ENCODE peak calls at places on chromosomes 4 and X, in six cellular contexts. J is right lobe of liver, U is heart left ventricle, T is pancreas, S is foreskin keratinocyte, N is upper lobe of left lung. M is an unnamed sample.
A peak's percentile ranks its signal among the peaks of the same experiment; 100 is the strongest.

GRCh38 chrX:121546317-121546716 is 498.9 kb downstream of the GLUD2 start:
- DNase-seq in J (no peak), U (no peak), T (no peak), S (no peak), N (no peak), M (no peak)

GRCh38 chr4:140243345-140243753 is 89.4 kb upstream of the MAML3 start:
- DNase-seq in J (no peak), U (no peak), T (peak; percentile 51), S (no peak), N (no peak), M (peak; percentile 11)

GRCh38 chrX:120769576-120770341 is 105.9 kb downstream of the CT47B1 start:
- DNase-seq in J (no peak), U (no peak), T (no peak), S (peak; percentile 63), N (no peak), M (peak; percentile 0)

GRCh38 chr4:23327120-23327519 is 562.7 kb downstream of the PPARGC1A start:
- DNase-seq in J (no peak), U (no peak), T (no peak), S (no peak), N (no peak), M (no peak)

GRCh38 chr4:169279111-169279510 is 8.4 kb upstream of the SH3RF1 start:
- DNase-seq in J (no peak), U (no peak), T (no peak), S (no peak), N (no peak), M (no peak)

GRCh38 chr4:140068247-140068646 is 85.7 kb downstream of the MAML3 start:
- DNase-seq in J (no peak), U (no peak), T (no peak), S (no peak), N (no peak), M (no peak)

GRCh38 chr4:32569844-32570243 is 1849.7 kb downstream of the PCDH7 start:
- DNase-seq in J (no peak), U (no peak), T (no peak), S (no peak), N (no peak), M (no peak)

GRCh38 chrX:136146614-136147319 is 566 bp upstream of the FHL1 start:
- DNase-seq in J (peak; percentile 29), U (peak; percentile 41), T (no peak), S (no peak), N (no peak), M (peak; percentile 7)

GRCh38 chr4:109302366-109303140 is at the start of gene COL25A1:
- DNase-seq in J (peak; percentile 45), U (peak; percentile 59), T (peak; percentile 34), S (peak; percentile 28), N (peak; percentile 89), M (peak; percentile 5)

GRCh38 chrX:118226060-118226428 is 109.4 kb upstream of the KLHL13 start:
- DNase-seq in J (no peak), U (no peak), T (no peak), S (peak; percentile 46), N (no peak), M (no peak)

GRCh38 chrX:12139934-12140611 is 1.8 kb downstream of the FRMPD4 start:
- DNase-seq in J (no peak), U (no peak), T (no peak), S (peak; percentile 29), N (no peak), M (no peak)

GRCh38 chrX:38804481-38805293 is 3.4 kb downstream of the MID1IP1 start:
- DNase-seq in J (peak; percentile 27), U (peak; percentile 40), T (peak; percentile 41), S (peak; percentile 35), N (peak; percentile 86), M (no peak)

GRCh38 chr4:165506780-165507305 is 128.0 kb downstream of the CPE start:
- DNase-seq in J (no peak), U (no peak), T (no peak), S (no peak), N (no peak), M (no peak)

GRCh38 chr4:158625544-158625943 is 46.1 kb downstream of the C4orf46 start:
- DNase-seq in J (no peak), U (no peak), T (no peak), S (no peak), N (no peak), M (no peak)

GRCh38 chr4:39497909-39498723 is 29.1 kb downstream of the UGDH start:
- DNase-seq in J (no peak), U (no peak), T (no peak), S (no peak), N (no peak), M (no peak)

GRCh38 chr4:53587123-53587522 is 4.2 kb downstream of the LNX1 start:
- DNase-seq in J (no peak), U (no peak), T (no peak), S (no peak), N (no peak), M (no peak)

GRCh38 chrX:47590984-47591383 is 8.7 kb downstream of the TIMP1 start:
- DNase-seq in J (no peak), U (no peak), T (no peak), S (no peak), N (no peak), M (no peak)

GRCh38 chr4:56160631-56161030 is 211.9 kb downstream of the CEP135 start:
- DNase-seq in J (no peak), U (no peak), T (no peak), S (no peak), N (no peak), M (no peak)

GRCh38 chr4:71772592-71772991 is 11.3 kb downstream of the GC start:
- DNase-seq in J (no peak), U (no peak), T (no peak), S (no peak), N (no peak), M (no peak)

GRCh38 chrX:39777623-39778025 is 320.1 kb downstream of the BCOR start:
- DNase-seq in J (no peak), U (no peak), T (no peak), S (no peak), N (no peak), M (no peak)

GRCh38 chrX:110966839-110967238 is 129.2 kb upstream of the PAK3 start:
- DNase-seq in J (no peak), U (no peak), T (no peak), S (peak; percentile 10), N (no peak), M (no peak)

GRCh38 chr4:7045961-7046921 is 3.1 kb downstream of the TADA2B start:
- DNase-seq in J (no peak), U (peak; percentile 14), T (no peak), S (no peak), N (peak; percentile 61), M (no peak)

GRCh38 chrX:13719192-13719856 is 15.1 kb downstream of the TRAPPC2 start:
- DNase-seq in J (no peak), U (no peak), T (no peak), S (no peak), N (no peak), M (no peak)

GRCh38 chr4:81255524-81255923 is 40.5 kb upstream of the PRKG2 start:
- DNase-seq in J (no peak), U (no peak), T (no peak), S (no peak), N (no peak), M (no peak)

GRCh38 chr4:93767917-93768316 is 60.6 kb upstream of the ATOH1 start:
- DNase-seq in J (no peak), U (no peak), T (no peak), S (no peak), N (no peak), M (no peak)

GRCh38 chr4:87978656-87979055 is 3.1 kb downstream of the SPP1 start:
- DNase-seq in J (no peak), U (no peak), T (no peak), S (no peak), N (no peak), M (no peak)

GRCh38 chrX:15855562-15856256 is 1.1 kb upstream of the AP1S2 start:
- DNase-seq in J (no peak), U (no peak), T (no peak), S (no peak), N (no peak), M (no peak)

GRCh38 chr4:19002170-19002569 is 980.6 kb upstream of the LCORL start:
- DNase-seq in J (no peak), U (no peak), T (no peak), S (no peak), N (no peak), M (no peak)

GRCh38 chr4:158134257-158134656 is 38.6 kb downstream of the GASK1B start:
- DNase-seq in J (no peak), U (no peak), T (no peak), S (no peak), N (no peak), M (no peak)

GRCh38 chrX:22634751-22635150 is 362.0 kb downstream of the CBLL2 start:
- DNase-seq in J (no peak), U (no peak), T (no peak), S (no peak), N (no peak), M (no peak)

GRCh38 chrX:40418413-40419195 is 162.2 kb upstream of the ATP6AP2 start:
- DNase-seq in J (no peak), U (no peak), T (no peak), S (no peak), N (no peak), M (no peak)

DNA sequence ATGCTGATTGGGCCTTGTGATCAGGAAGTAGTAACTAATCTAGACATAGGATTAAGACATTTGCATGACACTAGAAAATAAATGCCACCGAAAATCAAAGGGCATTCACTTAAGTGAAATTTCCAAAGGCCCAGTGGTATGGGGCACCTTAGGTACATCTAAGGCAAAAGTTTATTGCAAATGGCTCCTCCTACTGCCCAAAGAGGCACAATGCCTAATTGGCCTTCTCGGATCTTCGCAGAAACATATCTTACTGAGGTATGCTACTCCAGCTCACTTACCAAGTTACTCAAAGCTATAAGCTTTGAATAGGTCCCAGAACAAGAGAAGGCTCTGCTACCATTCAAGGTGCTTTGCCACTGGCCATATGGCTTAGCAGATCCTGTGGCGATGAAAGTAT is 174.8 kb upstream of the CXCL13 start:
- DNase-seq in J (no peak), U (no peak), T (no peak), S (no peak), N (no peak), M (no peak)
- TF ChIP-seq CTCF in J (no peak), U (no peak), T (no peak), S (peak; percentile 23), N (no peak), M (no peak)

DNA sequence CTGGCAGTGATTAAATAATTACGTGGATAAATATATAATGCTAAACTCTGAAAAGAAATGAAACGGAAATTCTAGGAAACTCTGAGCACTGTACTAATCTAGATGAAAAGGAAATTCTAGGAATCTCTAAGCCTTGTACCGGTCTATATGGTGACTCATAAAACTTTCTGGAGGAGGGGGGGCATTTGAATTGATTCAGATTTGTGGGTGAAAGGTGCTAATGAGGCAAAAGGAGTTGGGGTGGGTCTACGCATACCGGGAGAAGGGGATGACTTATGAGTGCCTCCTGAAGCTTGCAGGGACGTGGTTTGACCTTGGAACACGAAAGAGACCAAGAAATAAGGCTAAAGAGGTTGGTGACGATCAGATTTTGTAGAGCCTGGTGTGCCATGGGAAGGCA is 151.7 kb upstream of the CASK start:
- DNase-seq in J (no peak), U (no peak), T (no peak), S (no peak), N (no peak), M (no peak)
- H3K27ac ChIP-seq in J (no peak overlapping the region), U (no peak overlapping the region), T (no peak overlapping the region), S (no peak overlapping the region), N (no peak overlapping the region), M (no peak overlapping the region)

GRCh38 chrX:107856289-107856688 is 30.6 kb downstream of the MID2 start:
- DNase-seq in J (no peak), U (no peak), T (no peak), S (no peak), N (no peak), M (no peak)
- H3K27me3 ChIP-seq in J (no peaks in the 10 kb centered on the region), U (no peaks in the 10 kb centered on the region), T (peaks cover 3% of the 10 kb centered on the region), S (no peaks in the 10 kb centered on the region), N (no peaks in the 10 kb centered on the region), M (no peaks in the 10 kb centered on the region)

GRCh38 chrX:33211356-33212254 is at the start of gene DMD:
- DNase-seq in J (no peak), U (peak; percentile 71), T (peak; percentile 8), S (peak; percentile 72), N (no peak), M (no peak)
- TF ChIP-seq CTCF in J (no peak), U (no peak), T (no peak), S (no peak), N (no peak), M (no peak)